ENCODE peak calls at places on chromosomes 6 and 20, in seven cellular contexts. J, G, Q, H, O, N and L are unnamed samples.

GRCh38 chr6:87979737-87980136 is 67.9 kb upstream of the SPACA1 start:
- DNase-seq in Q (no peak), G (no peak), H (no peak), O (no peak), N (no peak), J (no peak), L (no peak)

GRCh38 chr6:144158133-144158532 is 7.8 kb downstream of the STX11 start:
- DNase-seq in O (peak), J (no peak), Q (peak), G (no peak), N (no peak), H (no peak), L (no peak)

GRCh38 chr6:89133981-89134380 is 11.9 kb upstream of the PM20D2 start:
- DNase-seq in Q (no peak), N (no peak), J (no peak), O (no peak), H (no peak), G (no peak), L (no peak)

GRCh38 chr20:48302844-48303552 is 517.7 kb upstream of the SULF2 start:
- DNase-seq in Q (no peak), O (no peak), H (no peak), J (no peak), G (no peak), N (no peak), L (no peak)

GRCh38 chr6:151652338-151652737 is 155.1 kb upstream of the ESR1 start:
- DNase-seq in J (peak), N (no peak), H (peak), G (no peak), O (no peak), Q (no peak), L (no peak)

GRCh38 chr6:86586195-86586594 is 351.1 kb upstream of the HTR1E start:
- DNase-seq in H (no peak), N (no peak), G (no peak), J (no peak), O (no peak), Q (no peak), L (no peak)

GRCh38 chr6:131023834-131024504 is 39.1 kb downstream of the EPB41L2 start:
- DNase-seq in J (no peak), G (no peak), N (no peak), Q (peak), H (no peak), O (no peak), L (no peak)

GRCh38 chr20:5786930-5787826 is 37.0 kb downstream of the SHLD1 start:
- DNase-seq in J (peak), H (no peak), N (no peak), G (no peak), Q (peak), O (peak), L (no peak)

GRCh38 chr6:125008261-125008671 is 46.0 kb downstream of the RNF217 start:
- DNase-seq in N (no peak), Q (peak), O (no peak), G (no peak), J (no peak), H (no peak), L (no peak)

GRCh38 chr6:127737009-127737486 is 160.1 kb downstream of the C6orf58 start:
- DNase-seq in H (peak), O (peak), Q (peak), G (no peak), N (peak), J (no peak), L (no peak)

GRCh38 chr6:13190391-13190790 is 137.9 kb downstream of the TBC1D7 start:
- DNase-seq in G (no peak), Q (no peak), N (no peak), O (no peak), J (no peak), H (no peak), L (no peak)

GRCh38 chr6:127178746-127179145 is 60.3 kb downstream of the RSPO3 start:
- DNase-seq in Q (no peak), G (no peak), O (no peak), H (no peak), J (no peak), N (no peak), L (no peak)

GRCh38 chr20:20369353-20370086 is 1.6 kb downstream of the INSM1 start:
- DNase-seq in O (no peak), N (no peak), H (no peak), Q (peak), G (no peak), J (no peak), L (no peak)

GRCh38 chr6:21907291-21907690 is 313.7 kb downstream of the SOX4 start:
- DNase-seq in G (no peak), N (no peak), Q (no peak), O (no peak), H (no peak), J (no peak), L (no peak)

GRCh38 chr6:27604986-27605385 is 132.1 kb upstream of the ZNF184 start:
- DNase-seq in G (no peak), H (no peak), J (no peak), N (no peak), O (no peak), Q (peak), L (no peak)

GRCh38 chr6:624979-625378 is 31.9 kb downstream of the HUS1B start:
- DNase-seq in J (no peak), N (no peak), H (no peak), O (no peak), G (no peak), Q (peak), L (no peak)

GRCh38 chr6:117188627-117189201 is 76.6 kb upstream of the VGLL2 start:
- DNase-seq in G (no peak), N (no peak), O (no peak), Q (no peak), H (no peak), J (no peak), L (no peak)

GRCh38 chr20:58839474-58839874 is 11.2 kb downstream of the GNAS-AS1 start:
- DNase-seq in J (no peak), N (no peak), H (peak), Q (peak), O (no peak), G (no peak), L (no peak)

GRCh38 chr6:155693573-155694428 is 238.2 kb upstream of the NOX3 start:
- DNase-seq in H (no peak), N (no peak), Q (no peak), J (no peak), O (no peak), G (no peak), L (no peak)

GRCh38 chr6:37550436-37550835 is 50.7 kb upstream of the CCDC167 start:
- DNase-seq in G (no peak), H (no peak), J (no peak), N (no peak), O (no peak), Q (no peak), L (no peak)

GRCh38 chr6:21103626-21104224 is 489.8 kb upstream of the SOX4 start:
- DNase-seq in O (no peak), G (no peak), J (no peak), N (no peak), Q (no peak), H (peak), L (no peak)

GRCh38 chr6:53544050-53544499 is 826 bp downstream of the GCLC start:
- DNase-seq in Q (no peak), O (no peak), N (no peak), G (no peak), J (peak), H (no peak), L (no peak)

GRCh38 chr6:43723737-43724295 is 36.2 kb upstream of the MRPS18A start:
- DNase-seq in Q (peak), J (peak), G (peak), N (peak), O (peak), H (peak), L (no peak)

GRCh38 chr6:132648356-132648755 is 10.6 kb downstream of the TAAR1 start:
- DNase-seq in J (no peak), O (no peak), Q (peak), G (no peak), H (no peak), N (no peak), L (no peak)

GRCh38 chr6:121492536-121492935 is 57.1 kb downstream of the GJA1 start:
- DNase-seq in N (no peak), H (no peak), J (no peak), G (no peak), Q (no peak), O (no peak), L (no peak)

GRCh38 chr20:57395111-57395959 is 4.1 kb downstream of the RBM38 start:
- DNase-seq in Q (no peak), H (no peak), J (no peak), N (no peak), G (no peak), O (peak), L (no peak)

GRCh38 chr6:3227363-3228045 is at the start of gene TUBB2B:
- DNase-seq in N (no peak), H (no peak), O (peak), Q (no peak), G (no peak), J (peak), L (no peak)

GRCh38 chr6:4794140-4794707 is 18.0 kb downstream of the CDYL start:
- DNase-seq in N (no peak), J (no peak), O (peak), G (no peak), Q (peak), H (no peak), L (no peak)

GRCh38 chr6:64459411-64459810 is 823.8 kb downstream of the PHF3 start:
- DNase-seq in N (no peak), G (no peak), J (no peak), O (no peak), H (no peak), Q (no peak), L (no peak)

GRCh38 chr6:12813321-12813720 is 96.8 kb downstream of the PHACTR1 start:
- DNase-seq in N (no peak), J (no peak), H (no peak), G (no peak), O (no peak), Q (no peak), L (no peak)

GRCh38 chr20:35306931-35307517 is 14.8 kb upstream of the FAM83C start:
- DNase-seq in Q (peak), O (peak), G (no peak), H (peak), N (no peak), J (no peak), L (no peak)

GRCh38 chr20:7029005-7029404 is 261.5 kb downstream of the BMP2 start:
- DNase-seq in J (no peak), O (no peak), Q (no peak), G (no peak), N (no peak), H (no peak), L (no peak)
- TF ChIP-seq POLR2A in J (no peak), O (no peak), Q (no peak), G (no peak), N (no peak), H (no peak), L (no peak)

DNA sequence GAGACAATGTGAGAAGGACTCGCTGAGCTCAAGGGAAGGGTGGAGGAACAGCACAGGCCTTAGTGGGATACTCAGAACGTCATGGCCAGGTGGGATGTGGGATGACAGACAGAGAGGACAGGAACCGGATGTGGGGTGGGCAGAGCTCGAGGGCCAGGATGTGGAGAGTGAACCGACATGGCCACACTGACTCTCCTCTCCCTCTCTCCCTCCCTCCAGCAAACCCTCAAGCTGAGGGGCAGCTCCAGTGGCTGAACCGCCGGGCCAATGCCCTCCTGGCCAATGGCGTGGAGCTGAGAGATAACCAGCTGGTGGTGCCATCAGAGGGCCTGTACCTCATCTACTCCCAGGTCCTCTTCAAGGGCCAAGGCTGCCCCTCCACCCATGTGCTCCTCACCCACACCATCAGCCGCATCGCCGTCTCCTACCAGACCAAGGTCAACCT is 1.6 kb downstream of the TNF start:
- DNase-seq in Q (no peak), H (no peak), N (no peak), J (no peak), G (no peak), O (no peak), L (no peak)
- TF ChIP-seq POLR2A in Q (no peak), H (no peak), N (no peak), J (no peak), G (no peak), O (no peak), L (no peak)

DNA sequence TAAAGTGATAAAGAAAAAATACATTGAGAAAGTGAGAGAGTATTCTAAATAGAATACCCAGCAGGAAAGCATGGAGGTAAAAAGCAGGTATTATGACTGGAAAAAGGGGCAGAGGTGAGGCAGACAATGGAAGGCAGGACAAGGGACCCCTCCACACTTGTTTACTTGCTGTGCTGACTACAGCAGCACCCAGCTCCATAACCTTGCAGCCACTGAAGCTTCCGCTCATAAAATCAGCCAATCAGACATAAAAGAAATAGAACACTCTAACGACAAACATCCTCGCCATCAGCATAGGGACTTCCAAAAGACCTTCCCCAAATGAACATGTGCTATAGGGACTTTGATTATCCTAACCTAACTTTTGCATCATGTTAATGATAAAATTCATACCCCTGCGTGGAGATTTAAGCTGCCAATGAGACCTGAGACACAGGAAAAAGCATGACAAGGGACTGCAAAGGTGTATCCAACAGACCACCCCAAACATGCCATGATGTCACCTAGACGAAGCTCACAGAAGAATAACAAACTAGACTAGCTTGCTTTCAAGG is 120.1 kb downstream of the HFE start:
- DNase-seq in N (no peak), G (no peak), O (no peak), H (no peak), Q (no peak), J (no peak), L (no peak)
- TF ChIP-seq POLR2A in N (no peak), G (no peak), O (no peak), H (no peak), Q (no peak), J (no peak), L (no peak)

GRCh38 chr6:11730645-11731044 is 48.0 kb downstream of the ADTRP start:
- DNase-seq in H (no peak), Q (no peak), O (no peak), N (no peak), J (no peak), G (no peak), L (no peak)

GRCh38 chr6:11729083-11729482 is 49.5 kb downstream of the ADTRP start:
- DNase-seq in H (no peak), G (no peak), J (no peak), N (no peak), Q (no peak), O (no peak), L (no peak)

GRCh38 chr6:11727995-11728961 is 50.3 kb downstream of the ADTRP start:
- DNase-seq in J (no peak), G (no peak), O (no peak), H (no peak), Q (no peak), N (no peak), L (no peak)

GRCh38 chr6:11732036-11732545 is 46.5 kb downstream of the ADTRP start:
- DNase-seq in J (peak), H (no peak), G (no peak), N (no peak), Q (no peak), O (peak), L (peak)

GRCh38 chr6:11731423-11731822 is 47.2 kb downstream of the ADTRP start:
- DNase-seq in H (peak), N (no peak), J (no peak), Q (no peak), O (no peak), G (no peak), L (no peak)
- TF ChIP-seq POLR2A in H (no peak), N (no peak), J (no peak), Q (no peak), O (no peak), G (no peak), L (no peak)

DNA sequence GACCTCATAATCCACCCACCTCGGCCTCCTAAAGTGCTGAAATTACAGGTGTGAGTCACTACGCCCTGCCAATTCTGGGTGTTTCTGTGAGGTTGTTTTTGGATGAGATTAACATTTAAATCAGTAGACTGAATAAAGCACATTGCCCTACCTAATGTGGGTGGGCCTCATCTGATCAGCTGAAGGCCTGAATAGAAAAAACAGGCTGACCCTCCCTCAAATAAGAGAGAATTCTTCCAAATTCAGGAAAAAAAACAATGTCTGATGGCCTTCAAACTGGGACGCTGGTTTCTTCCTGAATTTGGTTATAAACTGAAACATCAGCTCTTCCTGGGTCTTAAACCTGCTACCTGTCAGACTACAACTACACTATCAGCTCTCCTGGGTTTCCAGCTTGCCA is 51.0 kb downstream of the POU3F2 start:
- DNase-seq in H (no peak), O (no peak), J (no peak), Q (no peak), G (no peak), N (no peak), L (no peak)
- TF ChIP-seq POLR2A in H (no peak), O (no peak), J (no peak), Q (no peak), G (no peak), N (no peak), L (no peak)

DNA sequence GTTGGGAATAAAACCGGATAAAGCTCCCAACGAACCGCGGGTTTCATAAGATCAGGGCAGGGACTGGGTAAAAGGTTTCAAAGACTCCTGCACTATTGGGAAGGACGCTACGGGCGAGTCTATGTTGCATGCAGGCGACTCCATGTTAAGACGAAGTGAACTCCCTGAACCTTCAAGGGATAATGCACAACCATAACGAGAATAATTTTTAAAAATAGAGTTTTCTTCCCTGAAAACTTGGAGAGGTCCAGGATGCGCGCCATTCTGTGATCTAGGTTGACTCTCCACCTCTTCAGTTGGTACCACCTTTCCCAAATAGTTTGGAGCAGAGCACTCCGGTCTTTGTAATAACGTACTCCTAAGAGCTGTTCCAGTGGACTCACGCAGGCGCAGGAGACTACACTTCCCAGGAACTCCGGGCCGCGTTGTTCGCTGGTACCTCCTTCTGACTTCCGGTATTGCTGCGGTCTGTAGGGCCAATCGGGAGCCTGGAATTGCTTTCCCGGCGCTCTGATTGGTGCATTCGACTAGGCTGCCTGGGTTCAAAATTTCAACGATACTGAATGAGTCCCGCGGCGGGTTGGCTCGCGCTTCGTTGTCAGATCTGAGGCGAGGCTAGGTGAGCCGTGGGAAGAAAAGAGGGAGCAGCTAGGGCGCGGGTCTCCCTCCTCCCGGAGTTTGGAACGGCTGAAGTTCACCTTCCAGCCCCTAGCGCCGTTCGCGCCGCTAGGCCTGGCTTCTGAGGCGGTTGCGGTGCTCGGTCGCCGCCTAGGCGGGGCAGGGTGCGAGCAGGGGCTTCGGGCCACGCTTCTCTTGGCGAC is at the start of gene TPX2:
- DNase-seq in N (peak), Q (peak), J (peak), G (peak), H (peak), O (peak), L (peak)
- TF ChIP-seq POLR2A in N (peak), Q (peak), J (no peak), G (no peak), H (peak), O (peak), L (no peak)

DNA sequence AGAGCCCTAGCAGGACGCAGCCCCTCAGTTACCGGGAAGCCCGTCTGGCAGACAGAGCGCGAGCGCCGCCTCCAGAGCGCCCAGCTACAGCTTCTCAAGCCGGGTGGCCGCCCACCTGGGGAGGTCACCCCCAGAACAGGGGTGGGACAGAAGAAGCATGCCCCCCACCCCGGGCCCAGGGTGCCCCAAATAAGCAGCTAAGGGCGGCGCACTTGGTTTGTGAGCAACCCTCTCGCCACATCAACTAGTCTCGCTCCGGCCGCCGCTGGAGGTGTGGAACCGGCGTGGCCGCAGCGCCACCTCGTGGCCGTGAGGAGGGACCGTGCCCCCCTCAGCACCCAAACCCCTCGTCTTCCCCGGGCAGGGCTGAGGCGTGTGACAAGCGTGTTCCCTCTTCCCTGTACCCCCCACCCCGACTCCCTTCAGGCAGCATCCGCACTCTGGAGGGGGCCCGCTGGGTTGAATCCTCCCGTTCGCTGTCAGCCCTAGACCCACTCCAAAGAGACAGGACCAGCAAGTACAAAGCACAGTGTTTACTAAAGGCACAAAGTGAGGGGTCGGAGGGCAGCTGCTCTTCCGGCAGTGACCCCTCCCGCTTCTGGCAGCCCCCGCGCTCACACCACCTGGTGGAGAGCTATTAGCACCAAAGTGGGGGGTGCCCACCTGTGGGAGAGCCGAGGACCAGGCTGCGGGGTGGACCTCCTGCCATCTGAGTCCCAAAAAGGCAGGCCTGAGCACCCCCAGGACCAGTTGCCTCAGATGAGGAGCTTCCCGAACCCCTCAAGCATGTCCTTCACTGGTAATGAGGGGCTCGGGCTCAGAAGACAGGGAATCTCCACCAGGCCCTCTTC is 45.4 kb downstream of the MDFI start:
- DNase-seq in O (peak), G (peak), H (peak), N (no peak), Q (peak), J (peak), L (peak)
- TF ChIP-seq POLR2A in O (no peak), G (no peak), H (no peak), N (no peak), Q (no peak), J (no peak), L (no peak)